ENCODE peak calls at places on chromosomes 3 and 15, in ten cellular contexts. One of them, this sample, is unnamed.

GRCh38 chr3:36965440-36965839 is 20.6 kb upstream of the TRANK1 start:
- DNase-seq in SW480: no peak
- DNase-seq in thoracic aorta: no peak
- DNase-seq in fibroblast of lung: no peak
- DNase-seq in EL: no peak
- DNase-seq in fibroblast of the aortic adventitia: no peak
- DNase-seq in PC-3: peak
- DNase-seq in stimulated activated CD8-positive, alpha-beta memory T cell treated with anti-CD3 and anti-CD28 coated beads, Interleukin-4, amount 100 ng/mL, for 1 hour: no peak
- DNase-seq in uterus: no peak
- DNase-seq in activated T-cell treated with anti-CD3 and anti-CD28 coated beads, Interleukin-2, amount 50 U/mL, for 72 hours: no peak
- DNase-seq in this sample: no peak

GRCh38 chr3:55564709-55565108 is 77.6 kb upstream of the WNT5A start:
- DNase-seq in stimulated activated CD8-positive, alpha-beta memory T cell treated with anti-CD3 and anti-CD28 coated beads, Interleukin-4, amount 100 ng/mL, for 1 hour: no peak
- DNase-seq in fibroblast of the aortic adventitia: no peak
- DNase-seq in thoracic aorta: no peak
- DNase-seq in fibroblast of lung: peak
- DNase-seq in PC-3: no peak
- DNase-seq in activated T-cell treated with anti-CD3 and anti-CD28 coated beads, Interleukin-2, amount 50 U/mL, for 72 hours: no peak
- DNase-seq in uterus: no peak
- DNase-seq in SW480: no peak
- DNase-seq in EL: no peak
- DNase-seq in this sample: no peak

GRCh38 chr3:64595253-64595694 is 92.5 kb downstream of the ADAMTS9 start:
- DNase-seq in PC-3: peak
- DNase-seq in stimulated activated CD8-positive, alpha-beta memory T cell treated with anti-CD3 and anti-CD28 coated beads, Interleukin-4, amount 100 ng/mL, for 1 hour: no peak
- DNase-seq in thoracic aorta: no peak
- DNase-seq in EL: no peak
- DNase-seq in fibroblast of the aortic adventitia: peak
- DNase-seq in uterus: peak
- DNase-seq in fibroblast of lung: peak
- DNase-seq in SW480: peak
- DNase-seq in activated T-cell treated with anti-CD3 and anti-CD28 coated beads, Interleukin-2, amount 50 U/mL, for 72 hours: no peak
- DNase-seq in this sample: peak

GRCh38 chr15:90184786-90185704 is 16.1 kb upstream of the SEMA4B start:
- DNase-seq in fibroblast of lung: peak
- DNase-seq in thoracic aorta: no peak
- DNase-seq in activated T-cell treated with anti-CD3 and anti-CD28 coated beads, Interleukin-2, amount 50 U/mL, for 72 hours: peak
- DNase-seq in EL: peak
- DNase-seq in uterus: peak
- DNase-seq in SW480: peak
- DNase-seq in PC-3: peak
- DNase-seq in fibroblast of the aortic adventitia: no peak
- DNase-seq in stimulated activated CD8-positive, alpha-beta memory T cell treated with anti-CD3 and anti-CD28 coated beads, Interleukin-4, amount 100 ng/mL, for 1 hour: peak
- DNase-seq in this sample: peak

GRCh38 chr3:101200461-101200860 is 119.9 kb downstream of the IMPG2 start:
- DNase-seq in stimulated activated CD8-positive, alpha-beta memory T cell treated with anti-CD3 and anti-CD28 coated beads, Interleukin-4, amount 100 ng/mL, for 1 hour: no peak
- DNase-seq in uterus: no peak
- DNase-seq in fibroblast of the aortic adventitia: peak
- DNase-seq in PC-3: no peak
- DNase-seq in activated T-cell treated with anti-CD3 and anti-CD28 coated beads, Interleukin-2, amount 50 U/mL, for 72 hours: no peak
- DNase-seq in thoracic aorta: no peak
- DNase-seq in SW480: no peak
- DNase-seq in EL: no peak
- DNase-seq in fibroblast of lung: no peak
- DNase-seq in this sample: no peak

GRCh38 chr3:12870942-12871341 is 29.6 kb upstream of the RPL32 start:
- DNase-seq in fibroblast of lung: no peak
- DNase-seq in SW480: no peak
- DNase-seq in thoracic aorta: peak
- DNase-seq in uterus: peak
- DNase-seq in fibroblast of the aortic adventitia: peak
- DNase-seq in EL: peak
- DNase-seq in activated T-cell treated with anti-CD3 and anti-CD28 coated beads, Interleukin-2, amount 50 U/mL, for 72 hours: peak
- DNase-seq in stimulated activated CD8-positive, alpha-beta memory T cell treated with anti-CD3 and anti-CD28 coated beads, Interleukin-4, amount 100 ng/mL, for 1 hour: no peak
- DNase-seq in PC-3: no peak
- DNase-seq in this sample: no peak

GRCh38 chr15:82680200-82681102 is 29.2 kb downstream of the AP3B2 start:
- DNase-seq in uterus: no peak
- DNase-seq in SW480: no peak
- DNase-seq in PC-3: peak
- DNase-seq in fibroblast of lung: no peak
- DNase-seq in stimulated activated CD8-positive, alpha-beta memory T cell treated with anti-CD3 and anti-CD28 coated beads, Interleukin-4, amount 100 ng/mL, for 1 hour: peak
- DNase-seq in EL: no peak
- DNase-seq in fibroblast of the aortic adventitia: no peak
- DNase-seq in thoracic aorta: no peak
- DNase-seq in activated T-cell treated with anti-CD3 and anti-CD28 coated beads, Interleukin-2, amount 50 U/mL, for 72 hours: peak
- DNase-seq in this sample: no peak

GRCh38 chr3:69326821-69327433 is 59.0 kb downstream of the FRMD4B start:
- DNase-seq in fibroblast of the aortic adventitia: no peak
- DNase-seq in PC-3: no peak
- DNase-seq in EL: no peak
- DNase-seq in fibroblast of lung: no peak
- DNase-seq in uterus: no peak
- DNase-seq in SW480: no peak
- DNase-seq in stimulated activated CD8-positive, alpha-beta memory T cell treated with anti-CD3 and anti-CD28 coated beads, Interleukin-4, amount 100 ng/mL, for 1 hour: no peak
- DNase-seq in activated T-cell treated with anti-CD3 and anti-CD28 coated beads, Interleukin-2, amount 50 U/mL, for 72 hours: peak
- DNase-seq in thoracic aorta: no peak
- DNase-seq in this sample: no peak

GRCh38 chr15:39685999-39686613 is 96.5 kb downstream of the FSIP1 start:
- DNase-seq in EL: peak
- DNase-seq in activated T-cell treated with anti-CD3 and anti-CD28 coated beads, Interleukin-2, amount 50 U/mL, for 72 hours: peak
- DNase-seq in fibroblast of lung: peak
- DNase-seq in SW480: peak
- DNase-seq in stimulated activated CD8-positive, alpha-beta memory T cell treated with anti-CD3 and anti-CD28 coated beads, Interleukin-4, amount 100 ng/mL, for 1 hour: no peak
- DNase-seq in thoracic aorta: no peak
- DNase-seq in PC-3: peak
- DNase-seq in uterus: no peak
- DNase-seq in fibroblast of the aortic adventitia: peak
- DNase-seq in this sample: no peak

GRCh38 chr3:179853176-179853575 is 183.6 kb downstream of the PEX5L start:
- DNase-seq in PC-3: no peak
- DNase-seq in thoracic aorta: no peak
- DNase-seq in stimulated activated CD8-positive, alpha-beta memory T cell treated with anti-CD3 and anti-CD28 coated beads, Interleukin-4, amount 100 ng/mL, for 1 hour: no peak
- DNase-seq in fibroblast of the aortic adventitia: peak
- DNase-seq in SW480: no peak
- DNase-seq in uterus: no peak
- DNase-seq in EL: peak
- DNase-seq in activated T-cell treated with anti-CD3 and anti-CD28 coated beads, Interleukin-2, amount 50 U/mL, for 72 hours: no peak
- DNase-seq in fibroblast of lung: peak
- DNase-seq in this sample: no peak

GRCh38 chr3:183244981-183245476 is 8.0 kb upstream of the B3GNT5 start:
- DNase-seq in fibroblast of the aortic adventitia: no peak
- DNase-seq in PC-3: no peak
- DNase-seq in uterus: no peak
- DNase-seq in EL: no peak
- DNase-seq in SW480: no peak
- DNase-seq in stimulated activated CD8-positive, alpha-beta memory T cell treated with anti-CD3 and anti-CD28 coated beads, Interleukin-4, amount 100 ng/mL, for 1 hour: no peak
- DNase-seq in activated T-cell treated with anti-CD3 and anti-CD28 coated beads, Interleukin-2, amount 50 U/mL, for 72 hours: no peak
- DNase-seq in fibroblast of lung: no peak
- DNase-seq in thoracic aorta: no peak
- DNase-seq in this sample: no peak

GRCh38 chr15:95290376-95290973 is 1040.0 kb upstream of the NR2F2 start:
- DNase-seq in thoracic aorta: no peak
- DNase-seq in activated T-cell treated with anti-CD3 and anti-CD28 coated beads, Interleukin-2, amount 50 U/mL, for 72 hours: no peak
- DNase-seq in SW480: no peak
- DNase-seq in stimulated activated CD8-positive, alpha-beta memory T cell treated with anti-CD3 and anti-CD28 coated beads, Interleukin-4, amount 100 ng/mL, for 1 hour: no peak
- DNase-seq in fibroblast of the aortic adventitia: no peak
- DNase-seq in fibroblast of lung: peak
- DNase-seq in PC-3: no peak
- DNase-seq in EL: no peak
- DNase-seq in uterus: no peak
- DNase-seq in this sample: no peak

GRCh38 chr3:127986803-127987202 is 65.4 kb upstream of the SEC61A1 start:
- DNase-seq in SW480: no peak
- DNase-seq in PC-3: no peak
- DNase-seq in stimulated activated CD8-positive, alpha-beta memory T cell treated with anti-CD3 and anti-CD28 coated beads, Interleukin-4, amount 100 ng/mL, for 1 hour: no peak
- DNase-seq in thoracic aorta: no peak
- DNase-seq in fibroblast of the aortic adventitia: no peak
- DNase-seq in uterus: no peak
- DNase-seq in activated T-cell treated with anti-CD3 and anti-CD28 coated beads, Interleukin-2, amount 50 U/mL, for 72 hours: no peak
- DNase-seq in fibroblast of lung: no peak
- DNase-seq in EL: no peak
- DNase-seq in this sample: no peak

GRCh38 chr3:169493512-169494141 is 169.9 kb downstream of the MECOM start:
- DNase-seq in PC-3: no peak
- DNase-seq in fibroblast of lung: no peak
- DNase-seq in activated T-cell treated with anti-CD3 and anti-CD28 coated beads, Interleukin-2, amount 50 U/mL, for 72 hours: no peak
- DNase-seq in stimulated activated CD8-positive, alpha-beta memory T cell treated with anti-CD3 and anti-CD28 coated beads, Interleukin-4, amount 100 ng/mL, for 1 hour: no peak
- DNase-seq in thoracic aorta: no peak
- DNase-seq in uterus: no peak
- DNase-seq in EL: no peak
- DNase-seq in fibroblast of the aortic adventitia: no peak
- DNase-seq in SW480: no peak
- DNase-seq in this sample: no peak

GRCh38 chr3:178182337-178182761 is 353.9 kb upstream of the KCNMB2 start:
- DNase-seq in stimulated activated CD8-positive, alpha-beta memory T cell treated with anti-CD3 and anti-CD28 coated beads, Interleukin-4, amount 100 ng/mL, for 1 hour: no peak
- DNase-seq in uterus: no peak
- DNase-seq in thoracic aorta: no peak
- DNase-seq in fibroblast of lung: no peak
- DNase-seq in SW480: no peak
- DNase-seq in fibroblast of the aortic adventitia: no peak
- DNase-seq in activated T-cell treated with anti-CD3 and anti-CD28 coated beads, Interleukin-2, amount 50 U/mL, for 72 hours: no peak
- DNase-seq in PC-3: no peak
- DNase-seq in EL: no peak
- DNase-seq in this sample: no peak

GRCh38 chr3:68876112-68876713 is 56.1 kb downstream of the TAFA4 start:
- DNase-seq in fibroblast of lung: peak
- DNase-seq in SW480: peak
- DNase-seq in uterus: no peak
- DNase-seq in fibroblast of the aortic adventitia: peak
- DNase-seq in EL: peak
- DNase-seq in stimulated activated CD8-positive, alpha-beta memory T cell treated with anti-CD3 and anti-CD28 coated beads, Interleukin-4, amount 100 ng/mL, for 1 hour: no peak
- DNase-seq in thoracic aorta: no peak
- DNase-seq in activated T-cell treated with anti-CD3 and anti-CD28 coated beads, Interleukin-2, amount 50 U/mL, for 72 hours: peak
- DNase-seq in PC-3: peak
- DNase-seq in this sample: no peak

GRCh38 chr3:49671291-49672288 is 2.6 kb upstream of the APEH start:
- DNase-seq in stimulated activated CD8-positive, alpha-beta memory T cell treated with anti-CD3 and anti-CD28 coated beads, Interleukin-4, amount 100 ng/mL, for 1 hour: peak
- DNase-seq in SW480: peak
- DNase-seq in fibroblast of lung: peak
- DNase-seq in uterus: peak
- DNase-seq in thoracic aorta: no peak
- DNase-seq in EL: peak
- DNase-seq in activated T-cell treated with anti-CD3 and anti-CD28 coated beads, Interleukin-2, amount 50 U/mL, for 72 hours: peak
- DNase-seq in PC-3: peak
- DNase-seq in fibroblast of the aortic adventitia: peak
- DNase-seq in this sample: peak

GRCh38 chr15:27260523-27260922 is 289.5 kb downstream of the GABRG3 start:
- DNase-seq in fibroblast of the aortic adventitia: no peak
- DNase-seq in stimulated activated CD8-positive, alpha-beta memory T cell treated with anti-CD3 and anti-CD28 coated beads, Interleukin-4, amount 100 ng/mL, for 1 hour: no peak
- DNase-seq in PC-3: no peak
- DNase-seq in uterus: no peak
- DNase-seq in SW480: no peak
- DNase-seq in fibroblast of lung: no peak
- DNase-seq in EL: no peak
- DNase-seq in activated T-cell treated with anti-CD3 and anti-CD28 coated beads, Interleukin-2, amount 50 U/mL, for 72 hours: no peak
- DNase-seq in thoracic aorta: no peak
- DNase-seq in this sample: no peak

GRCh38 chr3:172096881-172097420 is 57.6 kb downstream of the FNDC3B start:
- DNase-seq in uterus: no peak
- DNase-seq in stimulated activated CD8-positive, alpha-beta memory T cell treated with anti-CD3 and anti-CD28 coated beads, Interleukin-4, amount 100 ng/mL, for 1 hour: no peak
- DNase-seq in PC-3: peak
- DNase-seq in EL: peak
- DNase-seq in SW480: no peak
- DNase-seq in activated T-cell treated with anti-CD3 and anti-CD28 coated beads, Interleukin-2, amount 50 U/mL, for 72 hours: no peak
- DNase-seq in fibroblast of lung: peak
- DNase-seq in fibroblast of the aortic adventitia: peak
- DNase-seq in thoracic aorta: no peak
- DNase-seq in this sample: no peak

GRCh38 chr3:51931756-51932155 is 9.9 kb downstream of the RRP9 start:
- DNase-seq in thoracic aorta: no peak
- DNase-seq in EL: no peak
- DNase-seq in uterus: no peak
- DNase-seq in PC-3: no peak
- DNase-seq in SW480: no peak
- DNase-seq in stimulated activated CD8-positive, alpha-beta memory T cell treated with anti-CD3 and anti-CD28 coated beads, Interleukin-4, amount 100 ng/mL, for 1 hour: no peak
- DNase-seq in fibroblast of the aortic adventitia: no peak
- DNase-seq in activated T-cell treated with anti-CD3 and anti-CD28 coated beads, Interleukin-2, amount 50 U/mL, for 72 hours: no peak
- DNase-seq in fibroblast of lung: no peak
- DNase-seq in this sample: no peak

GRCh38 chr3:42300013-42300412 is 34.0 kb upstream of the CCK start:
- DNase-seq in stimulated activated CD8-positive, alpha-beta memory T cell treated with anti-CD3 and anti-CD28 coated beads, Interleukin-4, amount 100 ng/mL, for 1 hour: peak
- DNase-seq in uterus: no peak
- DNase-seq in thoracic aorta: no peak
- DNase-seq in PC-3: peak
- DNase-seq in fibroblast of the aortic adventitia: peak
- DNase-seq in activated T-cell treated with anti-CD3 and anti-CD28 coated beads, Interleukin-2, amount 50 U/mL, for 72 hours: no peak
- DNase-seq in fibroblast of lung: peak
- DNase-seq in EL: peak
- DNase-seq in SW480: peak
- DNase-seq in this sample: no peak

GRCh38 chr3:129490273-129490675 is 38.2 kb upstream of the RHO start:
- DNase-seq in fibroblast of lung: peak
- DNase-seq in PC-3: peak
- DNase-seq in EL: peak
- DNase-seq in uterus: peak
- DNase-seq in thoracic aorta: peak
- DNase-seq in SW480: peak
- DNase-seq in activated T-cell treated with anti-CD3 and anti-CD28 coated beads, Interleukin-2, amount 50 U/mL, for 72 hours: peak
- DNase-seq in stimulated activated CD8-positive, alpha-beta memory T cell treated with anti-CD3 and anti-CD28 coated beads, Interleukin-4, amount 100 ng/mL, for 1 hour: peak
- DNase-seq in fibroblast of the aortic adventitia: peak
- DNase-seq in this sample: peak

GRCh38 chr3:195075199-195075940 is 195.6 kb downstream of the XXYLT1 start:
- DNase-seq in activated T-cell treated with anti-CD3 and anti-CD28 coated beads, Interleukin-2, amount 50 U/mL, for 72 hours: no peak
- DNase-seq in stimulated activated CD8-positive, alpha-beta memory T cell treated with anti-CD3 and anti-CD28 coated beads, Interleukin-4, amount 100 ng/mL, for 1 hour: no peak
- DNase-seq in thoracic aorta: no peak
- DNase-seq in PC-3: no peak
- DNase-seq in SW480: no peak
- DNase-seq in fibroblast of lung: peak
- DNase-seq in fibroblast of the aortic adventitia: peak
- DNase-seq in EL: peak
- DNase-seq in uterus: no peak
- DNase-seq in this sample: no peak

GRCh38 chr3:191412764-191413163 is 48.2 kb upstream of the PYDC2 start:
- DNase-seq in PC-3: peak
- DNase-seq in fibroblast of the aortic adventitia: peak
- DNase-seq in activated T-cell treated with anti-CD3 and anti-CD28 coated beads, Interleukin-2, amount 50 U/mL, for 72 hours: no peak
- DNase-seq in EL: peak
- DNase-seq in stimulated activated CD8-positive, alpha-beta memory T cell treated with anti-CD3 and anti-CD28 coated beads, Interleukin-4, amount 100 ng/mL, for 1 hour: no peak
- DNase-seq in thoracic aorta: no peak
- DNase-seq in uterus: no peak
- DNase-seq in SW480: no peak
- DNase-seq in fibroblast of lung: peak
- DNase-seq in this sample: no peak

GRCh38 chr3:184284696-184285095 is 8.9 kb downstream of the ECE2 start:
- DNase-seq in PC-3: peak
- DNase-seq in stimulated activated CD8-positive, alpha-beta memory T cell treated with anti-CD3 and anti-CD28 coated beads, Interleukin-4, amount 100 ng/mL, for 1 hour: no peak
- DNase-seq in EL: peak
- DNase-seq in SW480: peak
- DNase-seq in thoracic aorta: no peak
- DNase-seq in fibroblast of the aortic adventitia: peak
- DNase-seq in activated T-cell treated with anti-CD3 and anti-CD28 coated beads, Interleukin-2, amount 50 U/mL, for 72 hours: peak
- DNase-seq in uterus: no peak
- DNase-seq in fibroblast of lung: peak
- DNase-seq in this sample: no peak

GRCh38 chr15:25136119-25136518 is 181.3 kb downstream of the SNRPN start:
- DNase-seq in stimulated activated CD8-positive, alpha-beta memory T cell treated with anti-CD3 and anti-CD28 coated beads, Interleukin-4, amount 100 ng/mL, for 1 hour: no peak
- DNase-seq in SW480: no peak
- DNase-seq in activated T-cell treated with anti-CD3 and anti-CD28 coated beads, Interleukin-2, amount 50 U/mL, for 72 hours: no peak
- DNase-seq in EL: peak
- DNase-seq in uterus: no peak
- DNase-seq in thoracic aorta: no peak
- DNase-seq in fibroblast of the aortic adventitia: peak
- DNase-seq in fibroblast of lung: peak
- DNase-seq in PC-3: no peak
- DNase-seq in this sample: no peak

GRCh38 chr3:78941587-78941986 is 826.2 kb downstream of the ROBO1 start:
- DNase-seq in activated T-cell treated with anti-CD3 and anti-CD28 coated beads, Interleukin-2, amount 50 U/mL, for 72 hours: no peak
- DNase-seq in thoracic aorta: no peak
- DNase-seq in PC-3: peak
- DNase-seq in fibroblast of the aortic adventitia: peak
- DNase-seq in fibroblast of lung: peak
- DNase-seq in uterus: no peak
- DNase-seq in stimulated activated CD8-positive, alpha-beta memory T cell treated with anti-CD3 and anti-CD28 coated beads, Interleukin-4, amount 100 ng/mL, for 1 hour: no peak
- DNase-seq in SW480: no peak
- DNase-seq in EL: peak
- DNase-seq in this sample: no peak

GRCh38 chr3:112531358-112531781 is 30.4 kb downstream of the ATG3 start:
- DNase-seq in uterus: no peak
- DNase-seq in EL: peak
- DNase-seq in fibroblast of the aortic adventitia: peak
- DNase-seq in thoracic aorta: no peak
- DNase-seq in activated T-cell treated with anti-CD3 and anti-CD28 coated beads, Interleukin-2, amount 50 U/mL, for 72 hours: no peak
- DNase-seq in SW480: peak
- DNase-seq in PC-3: peak
- DNase-seq in fibroblast of lung: peak
- DNase-seq in stimulated activated CD8-positive, alpha-beta memory T cell treated with anti-CD3 and anti-CD28 coated beads, Interleukin-4, amount 100 ng/mL, for 1 hour: no peak
- DNase-seq in this sample: no peak